ENCODE peak calls at places on chromosomes 2 and 18, in ten cellular contexts. V is HCT116, M is mammary epithelial cell, F is neuronal stem cell, A is IMR-90, Q is fibroblast of lung, B is HepG2, J is Karpas-422, T is DND-41, E is GM23338. R is an unnamed sample.

GRCh38 chr2:160063895-160064577 is 1.6 kb upstream of the PLA2R1 start:
- DNase-seq in M (no peak), Q (no peak), J (no peak), F (no peak), E (no peak), V (no peak), A (no peak), T (no peak), B (no peak), R (no peak)

GRCh38 chr2:219116776-219117646 is 43.6 kb downstream of the NHEJ1 start:
- DNase-seq in V (no peak), E (no peak), F (no peak), A (no peak), Q (no peak), M (peak; percentile 27), J (no peak), B (peak; percentile 88), T (no peak), R (no peak)

GRCh38 chr2:16746329-16746728 is 80.7 kb upstream of the CYRIA start:
- DNase-seq in T (no peak), Q (no peak), E (no peak), M (no peak), B (no peak), F (no peak), V (no peak), J (no peak), A (no peak), R (no peak)

GRCh38 chr2:111119847-111120252 is 864 bp upstream of the BCL2L11 start:
- DNase-seq in F (peak; percentile 27), J (no peak), V (no peak), A (no peak), M (no peak), E (no peak), B (no peak), T (no peak), Q (peak; percentile 5), R (no peak)

GRCh38 chr2:174535083-174535482 is 48.3 kb upstream of the GPR155 start:
- DNase-seq in Q (no peak), J (no peak), V (no peak), T (no peak), E (no peak), M (no peak), A (no peak), F (no peak), B (no peak), R (no peak)

GRCh38 chr2:60957643-60958042 is 59.9 kb upstream of the PEX13 start:
- DNase-seq in V (no peak), M (peak; percentile 89), Q (no peak), A (no peak), B (no peak), T (no peak), E (no peak), F (no peak), J (no peak), R (no peak)

GRCh38 chr18:13376841-13377351 is 158.3 kb downstream of the LDLRAD4 start:
- DNase-seq in T (peak; percentile 78), V (no peak), B (no peak), M (no peak), A (no peak), E (no peak), Q (no peak), F (no peak), J (no peak), R (no peak)

GRCh38 chr18:2104620-2105462 is 466.5 kb downstream of the METTL4 start:
- DNase-seq in V (peak; percentile 31), T (peak; percentile 60), A (peak; percentile 24), B (peak; percentile 30), F (peak; percentile 33), J (peak; percentile 84), Q (peak; percentile 26), M (peak; percentile 29), E (peak; percentile 73), R (peak; percentile 59)

DNA sequence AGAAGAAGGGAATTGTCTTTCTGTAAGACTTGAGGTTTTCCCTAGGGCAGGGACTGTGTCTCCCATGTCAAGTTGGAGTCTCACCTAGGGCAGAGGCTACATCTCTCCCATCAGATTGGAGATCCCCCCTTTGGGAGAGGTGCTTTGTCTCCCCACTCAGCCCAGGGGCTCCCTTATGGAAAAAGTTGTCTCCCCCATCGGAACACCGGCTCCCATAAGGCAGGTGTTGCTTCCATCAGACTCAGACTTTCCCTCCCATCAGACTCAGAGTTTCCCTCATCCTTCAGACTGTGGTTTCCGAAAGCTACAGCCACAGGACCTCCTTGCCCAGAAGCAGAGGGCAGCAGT is 5.8 kb downstream of the ANKRD53 start:
- DNase-seq in A (no peak), V (no peak), J (no peak), E (no peak), Q (no peak), T (no peak), B (no peak), F (no peak), M (no peak), R (no peak)
- H3K4me3 ChIP-seq in A (no peak overlapping the region), V (no peak overlapping the region), J (no peak overlapping the region), E (peak overlapping the region; percentile 39), Q (no peak overlapping the region), T (no peak overlapping the region), B (no peak overlapping the region), F (no peak overlapping the region), M (no peak overlapping the region), R (no peak overlapping the region)

DNA sequence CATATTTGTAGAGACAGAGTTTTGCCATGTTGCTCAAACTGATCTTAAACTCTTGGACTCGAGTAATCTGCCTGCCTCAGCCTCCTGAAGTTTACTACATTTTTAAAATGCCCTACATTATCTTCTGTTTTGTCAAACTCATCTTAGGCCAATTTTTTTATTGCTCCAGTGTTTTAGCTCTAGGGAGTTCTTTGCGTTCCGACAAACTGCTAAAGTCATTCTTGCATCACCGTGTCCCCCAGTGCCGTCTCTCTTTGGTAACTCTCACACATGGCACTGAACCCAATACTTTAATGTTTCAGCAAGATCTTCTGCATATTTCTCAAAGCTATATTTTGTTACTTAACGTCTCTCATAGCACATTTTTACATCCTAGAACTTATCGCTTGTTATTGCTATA is 440.9 kb upstream of the NRXN1 start:
- DNase-seq in F (no peak), T (no peak), J (no peak), E (no peak), A (no peak), V (no peak), M (no peak), Q (no peak), B (no peak), R (no peak)
- H3K4me2 ChIP-seq in F (no peak overlapping the region), T (no peak overlapping the region), J (no peak overlapping the region), E (no peak overlapping the region), A (no peak overlapping the region), V (no peak overlapping the region), M (no peak overlapping the region), Q (no peak overlapping the region), B (no peak overlapping the region), R (no peak overlapping the region)

GRCh38 chr2:98727369-98727749 is 3.6 kb downstream of the MGAT4A start:
- DNase-seq in B (no peak), T (no peak), F (no peak), Q (no peak), M (no peak), V (no peak), A (no peak), E (no peak), J (no peak), R (no peak)

GRCh38 chr2:98726172-98726725 is 4.7 kb downstream of the MGAT4A start:
- DNase-seq in F (no peak), T (no peak), E (no peak), V (no peak), Q (no peak), B (no peak), M (no peak), A (no peak), J (no peak), R (no peak)

GRCh38 chr2:98726735-98727368 is 4.1 kb downstream of the MGAT4A start:
- DNase-seq in Q (no peak), B (no peak), T (no peak), E (no peak), M (no peak), J (no peak), F (no peak), A (no peak), V (no peak), R (no peak)

GRCh38 chr2:98729652-98730051 is 1.3 kb downstream of the MGAT4A start:
- DNase-seq in M (no peak), V (no peak), E (no peak), F (no peak), B (no peak), J (no peak), T (no peak), A (no peak), Q (no peak), R (peak; percentile 5)

DNA sequence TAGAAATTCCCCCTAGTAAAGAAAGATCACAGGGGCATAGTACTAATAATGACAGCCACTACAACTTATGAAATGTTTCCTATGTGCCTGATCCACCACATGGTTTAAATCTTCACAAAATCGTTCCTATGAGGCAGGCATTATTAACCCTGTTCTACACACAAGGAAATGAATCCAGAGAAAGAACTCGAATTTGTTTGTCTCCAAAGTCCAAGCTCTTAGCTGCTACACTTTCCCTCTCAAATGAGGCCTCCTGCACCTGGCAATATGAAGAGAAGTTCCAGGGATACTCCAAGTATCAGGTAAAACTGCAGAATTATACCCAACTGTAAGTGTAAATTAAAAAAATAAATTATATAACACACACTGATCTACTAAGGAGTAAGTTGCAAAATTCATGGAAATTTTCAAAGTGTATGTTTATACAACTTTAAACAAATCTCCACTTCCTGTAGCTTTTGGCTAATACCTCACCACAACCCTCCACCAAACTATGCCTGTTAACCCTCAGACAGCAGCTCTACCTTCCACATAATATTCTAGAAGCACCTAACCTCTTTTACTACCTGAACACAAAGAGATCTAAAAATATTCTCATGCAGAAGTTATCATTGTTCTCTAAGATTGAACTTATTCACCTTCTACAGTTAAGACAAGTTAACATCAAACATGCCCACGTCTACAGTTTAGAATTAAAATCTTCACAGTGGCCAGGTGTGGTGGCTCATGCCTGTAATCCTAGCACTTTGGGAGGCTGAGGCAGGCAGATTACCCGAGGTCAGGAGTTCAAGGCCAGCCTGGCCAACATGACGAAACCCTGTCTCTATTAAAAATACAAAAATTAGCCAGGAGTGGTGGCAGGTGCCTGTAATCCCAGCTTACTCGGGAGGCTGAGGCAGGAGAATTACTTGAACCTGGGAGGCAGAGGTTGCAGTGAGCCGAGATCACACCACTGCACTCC is 2.9 kb downstream of the MGAT4A start:
- DNase-seq in E (no peak), Q (no peak), F (no peak), M (no peak), A (no peak), J (no peak), T (peak; percentile 33), B (peak; percentile 58), V (no peak), R (no peak)
- H3K27me3 ChIP-seq in E (peaks cover 46% of the 10 kb centered on the region), Q (peaks cover 18% of the 10 kb centered on the region), F (peaks cover 60% of the 10 kb centered on the region), M (no peaks in the 10 kb centered on the region), A (peaks cover 29% of the 10 kb centered on the region), J (no peaks in the 10 kb centered on the region), T (no peaks in the 10 kb centered on the region), B (no peaks in the 10 kb centered on the region), V (no peaks in the 10 kb centered on the region), R (peaks cover 83% of the 10 kb centered on the region)

GRCh38 chr2:241559489-241560180 is 1.1 kb downstream of the BOK start:
- DNase-seq in T (no peak), A (peak; percentile 48), M (peak; percentile 63), F (no peak), J (no peak), V (no peak), E (peak; percentile 75), Q (peak; percentile 51), B (peak; percentile 61), R (peak; percentile 79)

GRCh38 chr2:241562269-241562891 is 3.8 kb downstream of the BOK start:
- DNase-seq in B (no peak), F (no peak), E (no peak), M (no peak), Q (no peak), A (no peak), T (no peak), J (no peak), V (no peak), R (no peak)

GRCh38 chr2:241560181-241560882 is 1.8 kb downstream of the BOK start:
- DNase-seq in J (no peak), M (no peak), E (no peak), F (no peak), V (no peak), B (no peak), A (no peak), T (no peak), Q (no peak), R (no peak)

GRCh38 chr2:241561811-241562210 is 3.3 kb downstream of the BOK start:
- DNase-seq in E (no peak), A (peak; percentile 80), Q (peak; percentile 67), V (no peak), M (peak; percentile 61), F (no peak), B (no peak), J (no peak), T (no peak), R (peak; percentile 90)

DNA sequence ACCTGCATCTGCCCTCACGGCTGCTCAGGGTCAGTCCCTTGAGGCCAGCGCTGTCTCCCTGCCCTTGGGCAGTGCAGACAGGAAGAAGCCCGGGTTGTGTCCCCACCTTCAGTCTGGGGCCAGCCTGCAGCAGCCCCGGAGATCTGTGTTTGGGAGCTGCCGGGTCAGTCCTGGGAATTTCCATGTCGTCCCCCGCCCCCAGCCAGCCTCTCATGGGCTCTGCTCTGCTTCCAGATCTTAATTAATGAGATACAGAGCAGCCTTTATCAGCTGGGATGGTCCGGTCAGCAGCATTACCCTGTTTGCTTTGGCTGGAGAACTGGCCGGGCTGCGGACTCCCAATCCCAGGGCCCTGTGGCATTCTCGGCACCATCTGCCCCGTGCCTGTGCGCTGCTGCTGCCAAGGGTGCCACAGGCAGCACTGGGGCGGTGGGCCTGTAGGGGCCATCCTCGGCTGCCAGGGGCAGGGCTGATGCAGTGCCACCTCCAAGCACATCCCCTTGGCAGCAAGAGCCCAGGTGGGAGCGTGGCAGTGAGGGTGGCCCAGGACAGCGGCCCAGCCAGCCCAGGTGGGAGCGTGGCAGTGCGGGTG is 2.4 kb downstream of the BOK start:
- DNase-seq in F (no peak), Q (no peak), J (no peak), B (no peak), M (no peak), E (no peak), A (peak; percentile 49), V (no peak), T (no peak), R (peak; percentile 40)
- H3K4me3 ChIP-seq in F (no peak overlapping the region), Q (peak overlapping the region; percentile 69), J (no peak overlapping the region), B (peak overlapping the region; percentile 93), M (peak overlapping the region; percentile 16), E (no peak overlapping the region), A (no peak overlapping the region), V (no peak overlapping the region), T (no peak overlapping the region), R (peak overlapping the region; percentile 81)

R was measured in GM23248.